ENCODE peak calls at places on chromosomes 2 and 18, in ten cellular contexts. M, U, D, W, K, G, C, I, N and O are unnamed samples.

GRCh38 chr18:51153659-51154371 is 43.7 kb downstream of the MEX3C start:
- DNase-seq in G (peak), D (no peak), W (no peak), K (no peak), N (no peak), C (peak), I (no peak), U (no peak), M (peak), O (no peak)

GRCh38 chr2:94861308-94862152 is 9.7 kb upstream of the TEKT4 start:
- DNase-seq in D (peak), W (no peak), M (no peak), I (no peak), G (no peak), K (no peak), N (no peak), U (no peak), C (peak), O (no peak)

GRCh38 chr18:26103579-26103978 is 13.2 kb upstream of the SS18 start:
- DNase-seq in N (no peak), D (peak), U (no peak), G (peak), K (no peak), M (peak), W (no peak), C (no peak), I (peak), O (no peak)

GRCh38 chr18:3688682-3689081 is 238.7 kb downstream of the TGIF1 start:
- DNase-seq in G (no peak), N (peak), U (no peak), C (no peak), M (no peak), D (no peak), K (no peak), W (peak), I (no peak), O (no peak)

GRCh38 chr18:30583768-30584167 is 458.8 kb downstream of the DSC3 start:
- DNase-seq in K (no peak), I (no peak), G (no peak), N (no peak), D (no peak), C (no peak), U (no peak), M (no peak), W (no peak), O (no peak)

GRCh38 chr2:160208662-160209229 is 8.7 kb upstream of the ITGB6 start:
- DNase-seq in K (no peak), M (no peak), C (no peak), U (no peak), I (no peak), W (no peak), N (no peak), G (no peak), D (no peak), O (no peak)

GRCh38 chr18:58202406-58202730 is 158.3 kb downstream of the NEDD4L start:
- DNase-seq in D (no peak), C (no peak), G (no peak), U (no peak), M (peak), K (peak), W (peak), I (no peak), N (peak), O (no peak)

GRCh38 chr2:125797192-125797591 is 858.8 kb upstream of the GYPC start:
- DNase-seq in I (no peak), G (no peak), M (no peak), C (no peak), K (no peak), N (no peak), D (no peak), W (no peak), U (no peak), O (no peak)

GRCh38 chr2:241803387-241804325 is 5.3 kb upstream of the NEU4 start:
- DNase-seq in N (peak), U (no peak), K (peak), M (peak), D (peak), C (peak), I (no peak), G (peak), W (no peak), O (no peak)

GRCh38 chr18:26227051-26227672 is 917 bp downstream of the TAF4B start:
- DNase-seq in N (no peak), C (no peak), D (no peak), G (no peak), U (no peak), M (no peak), K (peak), W (no peak), I (no peak), O (no peak)

GRCh38 chr18:3159830-3160229 is 59.9 kb downstream of the MYOM1 start:
- DNase-seq in K (no peak), N (no peak), W (no peak), U (no peak), G (no peak), M (no peak), D (no peak), I (no peak), C (no peak), O (no peak)

GRCh38 chr2:136389809-136390208 is 271.9 kb upstream of the CXCR4 start:
- DNase-seq in G (peak), U (no peak), K (no peak), N (no peak), M (no peak), W (no peak), I (no peak), C (no peak), D (no peak), O (no peak)

GRCh38 chr2:16371751-16372150 is 293.9 kb downstream of the CYRIA start:
- DNase-seq in U (no peak), K (no peak), G (no peak), M (no peak), W (no peak), N (no peak), D (no peak), C (no peak), I (no peak), O (no peak)

GRCh38 chr2:36982467-36982866 is 16.1 kb upstream of the STRN start:
- DNase-seq in K (no peak), G (no peak), C (no peak), N (no peak), M (no peak), I (no peak), D (no peak), W (no peak), U (no peak), O (no peak)

GRCh38 chr2:222982010-222982908 is 69.7 kb upstream of the KCNE4 start:
- DNase-seq in I (no peak), W (peak), K (peak), D (peak), M (peak), N (peak), U (peak), G (peak), C (no peak), O (peak)

GRCh38 chr2:222418734-222419133 is 5.6 kb upstream of the SGPP2 start:
- DNase-seq in D (no peak), M (no peak), U (no peak), N (no peak), C (no peak), K (no peak), I (no peak), G (no peak), W (no peak), O (no peak)

GRCh38 chr2:38109732-38110181 is 33.8 kb upstream of the CYP1B1 start:
- DNase-seq in K (no peak), G (no peak), I (no peak), M (no peak), W (no peak), D (no peak), C (no peak), N (no peak), U (no peak), O (no peak)

GRCh38 chr2:238462782-238463396 is 36.2 kb downstream of the ASB1 start:
- DNase-seq in G (peak), W (peak), C (no peak), I (no peak), D (no peak), K (no peak), U (no peak), N (no peak), M (peak), O (no peak)

GRCh38 chr2:45736757-45737704 is 85.6 kb downstream of the PRKCE start:
- DNase-seq in G (no peak), C (no peak), I (no peak), K (no peak), D (no peak), U (no peak), M (no peak), W (no peak), N (peak), O (no peak)

GRCh38 chr18:24138281-24138883 is 480 bp upstream of the CABYR start:
- DNase-seq in G (no peak), W (no peak), M (no peak), C (no peak), K (no peak), D (no peak), U (no peak), N (no peak), I (no peak), O (no peak)

GRCh38 chr2:214410918-214411554 is at the start of gene VWC2L:
- DNase-seq in K (peak), M (peak), W (peak), U (peak), I (peak), N (peak), C (no peak), G (peak), D (peak), O (peak)

GRCh38 chr18:39660141-39660540 is 2094.5 kb upstream of the CELF4 start:
- DNase-seq in C (no peak), W (no peak), U (no peak), G (no peak), M (no peak), D (no peak), I (no peak), K (no peak), N (peak), O (no peak)

GRCh38 chr18:7878265-7879173 is 311.4 kb downstream of the PTPRM start:
- DNase-seq in I (no peak), C (no peak), D (no peak), K (no peak), W (no peak), N (no peak), U (no peak), M (no peak), G (no peak), O (no peak)

GRCh38 chr2:31265234-31265633 is 31.3 kb downstream of the EHD3 start:
- DNase-seq in I (no peak), G (no peak), U (no peak), D (no peak), K (no peak), M (no peak), N (no peak), W (no peak), C (no peak), O (no peak)

GRCh38 chr2:174787485-174788205 is 23.4 kb upstream of the CHRNA1 start:
- DNase-seq in D (no peak), K (no peak), W (peak), G (no peak), M (no peak), U (no peak), N (peak), I (no peak), C (no peak), O (no peak)

GRCh38 chr18:14949800-14950415 is 201.9 kb downstream of the ANKRD30B start:
- DNase-seq in U (no peak), C (no peak), I (no peak), K (no peak), D (no peak), W (no peak), M (no peak), N (no peak), G (no peak), O (no peak)

GRCh38 chr2:20199381-20200270 is 25.3 kb downstream of the SDC1 start:
- DNase-seq in N (no peak), K (no peak), U (no peak), M (peak), D (no peak), G (no peak), W (no peak), I (no peak), C (no peak), O (no peak)
- TF ChIP-seq CTCF in N (no peak), K (no peak), U (no peak), M (no peak), D (no peak), G (no peak), W (no peak), I (no peak), C (no peak), O (no peak)

GRCh38 chr2:152556506-152556905 is 160.8 kb downstream of the PRPF40A start:
- DNase-seq in U (no peak), W (no peak), C (no peak), I (no peak), G (no peak), K (no peak), M (no peak), D (no peak), N (no peak), O (no peak)

GRCh38 chr2:152553518-152553917 is 163.7 kb downstream of the PRPF40A start:
- DNase-seq in I (no peak), N (no peak), D (no peak), G (no peak), M (no peak), U (no peak), K (no peak), C (no peak), W (no peak), O (no peak)

GRCh38 chr2:152552868-152553267 is 164.4 kb downstream of the PRPF40A start:
- DNase-seq in I (no peak), D (no peak), W (no peak), G (no peak), N (no peak), M (no peak), U (no peak), K (no peak), C (no peak), O (no peak)

GRCh38 chr2:152557273-152557879 is 159.9 kb downstream of the PRPF40A start:
- DNase-seq in M (no peak), K (no peak), U (no peak), N (no peak), I (no peak), D (no peak), C (no peak), W (no peak), G (no peak), O (no peak)

GRCh38 chr2:152555048-152555447 is 162.2 kb downstream of the PRPF40A start:
- DNase-seq in U (no peak), G (no peak), M (peak), W (no peak), K (no peak), N (no peak), C (no peak), I (no peak), D (no peak), O (no peak)
- TF ChIP-seq CTCF in U (no peak), G (no peak), M (peak), W (peak), K (no peak), N (peak), C (no peak), I (no peak), D (peak), O (no peak)

GRCh38 chr2:235170536-235171510 is 219.0 kb downstream of the SH3BP4 start:
- DNase-seq in N (peak), I (no peak), D (peak), K (no peak), W (peak), C (no peak), U (no peak), M (peak), G (no peak), O (no peak)
- TF ChIP-seq CTCF in N (peak), I (no peak), D (peak), K (no peak), W (peak), C (no peak), U (no peak), M (peak), G (no peak), O (no peak)

GRCh38 chr2:25822190-25823117 is 55.8 kb downstream of the ASXL2 start:
- DNase-seq in G (peak), N (peak), D (no peak), K (peak), M (no peak), C (no peak), U (peak), W (no peak), I (peak), O (no peak)
- TF ChIP-seq CTCF in G (no peak), N (no peak), D (no peak), K (no peak), M (no peak), C (no peak), U (no peak), W (no peak), I (no peak), O (no peak)

DNA sequence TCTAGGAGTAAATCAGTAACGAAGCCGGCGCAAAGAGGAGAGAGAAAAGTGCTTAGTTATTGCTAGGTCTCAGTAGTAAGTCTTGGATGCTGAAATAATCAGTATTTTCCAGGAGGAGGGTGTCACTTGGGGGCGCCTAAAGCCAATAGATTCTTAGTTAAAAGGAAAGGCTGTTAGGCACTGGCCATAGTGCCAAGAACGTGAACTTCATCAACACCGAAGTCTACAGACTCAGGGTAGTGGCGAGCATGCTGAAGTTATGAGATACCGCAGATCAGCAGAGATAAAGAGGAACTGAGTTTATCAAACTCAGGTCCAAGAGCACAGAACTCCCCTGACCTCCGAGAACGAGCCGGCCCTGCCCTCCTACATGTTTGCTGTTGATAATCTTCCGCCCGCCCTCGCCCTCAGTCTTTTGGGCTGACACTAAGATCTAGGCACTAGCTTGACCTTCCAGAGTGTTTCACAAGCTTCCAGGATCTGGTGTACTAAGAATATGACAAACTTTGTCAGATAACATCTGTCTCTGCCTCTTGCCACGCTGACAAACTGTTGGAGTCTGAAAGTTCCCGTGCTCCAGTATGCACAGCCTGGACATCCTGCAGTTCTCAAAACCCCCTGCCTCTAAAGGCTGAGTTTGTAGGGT is 49.2 kb downstream of the CYB5A start:
- DNase-seq in C (no peak), U (peak), D (no peak), G (no peak), N (no peak), M (peak), W (no peak), K (peak), I (no peak), O (no peak)
- TF ChIP-seq CTCF in C (no peak), U (peak), D (peak), G (no peak), N (no peak), M (no peak), W (no peak), K (no peak), I (no peak), O (no peak)

GRCh38 chr18:35463837-35464236 is 33.9 kb downstream of the INO80C start:
- DNase-seq in D (no peak), U (no peak), I (no peak), G (no peak), N (no peak), K (no peak), W (no peak), C (no peak), M (no peak), O (no peak)
- TF ChIP-seq CTCF in D (no peak), U (no peak), I (no peak), G (no peak), N (no peak), K (no peak), W (no peak), C (no peak), M (no peak), O (no peak)

GRCh38 chr18:12325726-12326245 is 17.7 kb downstream of the TUBB6 start:
- DNase-seq in G (no peak), K (no peak), C (peak), D (no peak), M (no peak), U (peak), I (no peak), N (no peak), W (no peak), O (no peak)

GRCh38 chr18:12327510-12328178 is 19.6 kb downstream of the TUBB6 start:
- DNase-seq in M (peak), D (peak), I (peak), K (peak), G (peak), W (peak), U (peak), C (peak), N (peak), O (peak)

GRCh38 chr18:12329125-12329698 is 21.2 kb downstream of the TUBB6 start:
- DNase-seq in I (no peak), G (no peak), N (no peak), U (peak), K (no peak), M (no peak), C (no peak), W (no peak), D (no peak), O (no peak)

GRCh38 chr18:12326711-12327460 is 18.8 kb downstream of the TUBB6 start:
- DNase-seq in D (no peak), K (no peak), N (no peak), W (no peak), U (peak), G (no peak), I (no peak), C (peak), M (no peak), O (no peak)

GRCh38 chr18:12328179-12328823 is 20.3 kb downstream of the TUBB6 start:
- DNase-seq in W (no peak), M (no peak), U (peak), I (no peak), N (no peak), C (no peak), D (no peak), K (no peak), G (no peak), O (no peak)
- TF ChIP-seq CTCF in W (no peak), M (no peak), U (no peak), I (no peak), N (no peak), C (no peak), D (no peak), K (peak), G (no peak), O (no peak)

GRCh38 chr2:44560352-44560751 is 198.6 kb downstream of the CAMKMT start:
- DNase-seq in M (peak), W (no peak), U (no peak), N (no peak), D (peak), C (no peak), I (no peak), G (peak), K (peak), O (no peak)
- TF ChIP-seq CTCF in M (peak), W (peak), U (no peak), N (peak), D (peak), C (no peak), I (no peak), G (peak), K (peak), O (no peak)